ENCODE peak calls at places on chromosomes 13 and 19, in eight cellular contexts. D is mucosa of gallbladder; H is activated CD4-positive, alpha-beta T cell treated with anti-CD3 and anti-CD28 coated beads, Interleukin-2, amount 50 U/mL, for 24 hours; Y is fibroblast of the aortic adventitia; P is foreskin melanocyte; L is H7; J is lower lobe of right lung; C is stimulated activated CD4-positive, alpha-beta T cell treated with anti-CD3 and anti-CD28 coated beads, Interleukin-2, amount 100 ng/mL, for 48 hours. R is an unnamed sample.

GRCh38 chr13:107144432-107144831 is 576.5 kb upstream of the ARGLU1 start:
- DNase-seq in H (no peak), C (no peak), L (no peak), P (no peak), J (no peak), D (no peak), Y (no peak), R (no peak)

GRCh38 chr13:40252241-40252640 is 414.2 kb downstream of the FOXO1 start:
- DNase-seq in J (no peak), Y (no peak), L (no peak), D (no peak), P (no peak), C (no peak), H (no peak), R (no peak)

GRCh38 chr13:52788011-52788410 is 48.4 kb upstream of the CNMD start:
- DNase-seq in H (no peak), P (no peak), D (no peak), J (no peak), C (no peak), L (no peak), Y (no peak), R (no peak)

GRCh38 chr19:18278521-18279265 is 2.7 kb downstream of the JUND start:
- DNase-seq in Y (peak; percentile 33), C (peak; percentile 46), D (no peak), P (no peak), L (peak; percentile 47), H (peak; percentile 32), J (no peak), R (no peak)

GRCh38 chr19:55083004-55083850 is 7.6 kb downstream of the EPS8L1 start:
- DNase-seq in Y (no peak), L (peak; percentile 85), J (no peak), H (no peak), D (no peak), C (no peak), P (no peak), R (no peak)

GRCh38 chr13:28548872-28549271 is 53.9 kb upstream of the FLT1 start:
- DNase-seq in Y (no peak), J (no peak), D (no peak), L (peak; percentile 54), C (no peak), H (no peak), P (no peak), R (no peak)

GRCh38 chr19:50658438-50659317 is 9.4 kb downstream of the C19orf81 start:
- DNase-seq in H (peak; percentile 44), P (no peak), D (peak; percentile 41), Y (peak; percentile 40), L (peak; percentile 100), J (peak; percentile 82), C (peak; percentile 55), R (peak; percentile 61)

GRCh38 chr13:96993660-96994029 is 631 bp downstream of the OXGR1 start:
- DNase-seq in L (no peak), Y (no peak), H (no peak), C (no peak), D (no peak), P (no peak), J (no peak), R (no peak)

GRCh38 chr19:3443840-3444694 is 36.3 kb downstream of the SMIM24 start:
- DNase-seq in Y (no peak), D (peak; percentile 40), C (no peak), H (no peak), P (peak; percentile 76), J (peak; percentile 62), L (peak; percentile 94), R (no peak)

GRCh38 chr13:32426981-32427851 is 714 bp downstream of the N4BP2L1 start:
- DNase-seq in C (peak; percentile 36), D (peak; percentile 25), L (peak; percentile 86), H (peak; percentile 22), J (peak; percentile 76), P (no peak), Y (peak; percentile 13), R (no peak)

GRCh38 chr13:111006508-111007031 is 91.7 kb upstream of the ANKRD10 start:
- DNase-seq in H (no peak), P (no peak), D (peak; percentile 76), J (no peak), Y (peak; percentile 93), L (peak; percentile 44), C (no peak), R (no peak)

GRCh38 chr19:48627211-48627864 is 8.0 kb downstream of the SPHK2 start:
- DNase-seq in L (peak; percentile 41), D (no peak), P (no peak), J (no peak), Y (no peak), C (no peak), H (no peak), R (no peak)

GRCh38 chr19:54875506-54875905 is 1.5 kb downstream of the FCAR start:
- DNase-seq in Y (no peak), D (no peak), C (no peak), P (no peak), L (no peak), J (no peak), H (no peak), R (no peak)

GRCh38 chr13:91228083-91228482 is 119.4 kb upstream of the MIR17HG start:
- DNase-seq in H (no peak), J (no peak), L (no peak), Y (no peak), D (no peak), C (no peak), P (no peak), R (no peak)

GRCh38 chr19:49895566-49896297 is 955 bp downstream of the IL4I1 start:
- DNase-seq in C (no peak), P (no peak), J (no peak), H (no peak), Y (no peak), D (no peak), L (peak; percentile 52), R (no peak)

GRCh38 chr13:28313579-28313978 is 175.2 kb downstream of the PAN3 start:
- DNase-seq in Y (peak; percentile 34), P (no peak), L (no peak), C (peak; percentile 10), D (no peak), J (no peak), H (no peak), R (no peak)

GRCh38 chr19:46691948-46692347 is 25.0 kb downstream of the PRKD2 start:
- DNase-seq in J (no peak), L (no peak), Y (no peak), D (no peak), C (no peak), P (no peak), H (no peak), R (no peak)

GRCh38 chr19:49019242-49019932 is 2.5 kb upstream of the LHB start:
- DNase-seq in P (peak; percentile 24), J (peak; percentile 92), L (peak; percentile 97), C (peak; percentile 70), H (peak; percentile 35), Y (no peak), D (peak; percentile 73), R (no peak)

GRCh38 chr13:59477011-59477410 is 686.7 kb downstream of the DIAPH3 start:
- DNase-seq in Y (no peak), C (no peak), D (no peak), P (no peak), L (peak; percentile 28), H (no peak), J (no peak), R (no peak)

GRCh38 chr19:35341565-35342225 is 6.0 kb upstream of the FFAR1 start:
- DNase-seq in J (peak; percentile 35), P (no peak), H (no peak), D (no peak), C (no peak), Y (no peak), L (no peak), R (no peak)

GRCh38 chr13:43426355-43426754 is 360.4 kb downstream of the ENOX1 start:
- DNase-seq in D (no peak), L (no peak), H (no peak), J (no peak), Y (no peak), C (no peak), P (no peak), R (no peak)

GRCh38 chr13:111629457-111629856 is 309.0 kb downstream of the TEX29 start:
- DNase-seq in Y (no peak), L (no peak), D (no peak), J (no peak), P (no peak), C (no peak), H (no peak), R (no peak)

GRCh38 chr19:16625183-16625958 is 2.6 kb downstream of the MED26 start:
- DNase-seq in J (no peak), C (no peak), H (no peak), L (peak; percentile 14), D (no peak), Y (no peak), P (no peak), R (no peak)

GRCh38 chr19:21604351-21604926 is 99.0 kb downstream of the ZNF429 start:
- DNase-seq in Y (peak; percentile 19), J (no peak), H (no peak), L (peak; percentile 54), P (no peak), D (no peak), C (no peak), R (no peak)

GRCh38 chr13:22175211-22175610 is 504.3 kb downstream of the FGF9 start:
- DNase-seq in D (no peak), C (no peak), Y (no peak), L (no peak), J (no peak), P (no peak), H (no peak), R (no peak)

GRCh38 chr13:19646062-19646461 is 12.6 kb downstream of the MPHOSPH8 start:
- DNase-seq in D (no peak), L (no peak), C (no peak), Y (no peak), J (no peak), H (no peak), P (no peak), R (no peak)

GRCh38 chr13:53782400-53783030 is 753.9 kb downstream of the OLFM4 start:
- DNase-seq in H (no peak), Y (peak; percentile 36), L (peak; percentile 40), C (peak; percentile 0), J (no peak), D (peak; percentile 31), P (peak; percentile 59), R (no peak)

GRCh38 chr13:103081435-103081834 is 15.2 kb upstream of the SLC10A2 start:
- DNase-seq in J (no peak), P (no peak), C (no peak), L (no peak), H (no peak), D (no peak), Y (no peak), R (no peak)

GRCh38 chr13:39374741-39375189 is 228.2 kb downstream of the LHFPL6 start:
- DNase-seq in C (no peak), P (no peak), D (no peak), J (no peak), L (no peak), Y (no peak), H (no peak), R (no peak)

GRCh38 chr19:6135367-6135766 is at the start of gene ACSBG2:
- DNase-seq in C (no peak), J (no peak), Y (no peak), L (no peak), H (no peak), P (no peak), D (no peak), R (no peak)

GRCh38 chr13:92355213-92355612 is 871.4 kb upstream of the GPC6 start:
- DNase-seq in J (no peak), L (peak; percentile 27), P (no peak), D (no peak), C (no peak), H (no peak), Y (peak; percentile 38), R (no peak)

GRCh38 chr19:16520986-16521624 is 21.1 kb downstream of the CHERP start:
- DNase-seq in Y (no peak), P (no peak), D (no peak), H (no peak), L (peak; percentile 52), C (no peak), J (no peak), R (no peak)

GRCh38 chr19:41910992-41911888 is 17.0 kb downstream of the ERFL start:
- DNase-seq in J (no peak), L (no peak), C (no peak), H (no peak), P (no peak), D (no peak), Y (no peak), R (no peak)